ENCODE peak calls at places on chromosomes 6 and 20, in seven cellular contexts. One of them, this sample, is unnamed.

GRCh38 chr20:63087872-63088680 is 81.3 kb upstream of the BHLHE23 start:
- DNase-seq in GM23248: no peak
- DNase-seq in CD8-positive, alpha-beta memory T cell: no peak
- DNase-seq in thoracic aorta: no peak
- DNase-seq in effector memory CD4-positive, alpha-beta T cell: no peak
- DNase-seq in SJSA1: peak; percentile 43
- DNase-seq in heart right ventricle: no peak
- DNase-seq in this sample: no peak

GRCh38 chr6:164039954-164040375 is 625.4 kb downstream of the QKI start:
- DNase-seq in CD8-positive, alpha-beta memory T cell: peak; percentile 2
- DNase-seq in GM23248: no peak
- DNase-seq in effector memory CD4-positive, alpha-beta T cell: no peak
- DNase-seq in heart right ventricle: no peak
- DNase-seq in SJSA1: no peak
- DNase-seq in thoracic aorta: no peak
- DNase-seq in this sample: peak; percentile 38

GRCh38 chr6:83057705-83058321 is 7.8 kb downstream of the UBE3D start:
- DNase-seq in heart right ventricle: peak; percentile 21
- DNase-seq in CD8-positive, alpha-beta memory T cell: no peak
- DNase-seq in effector memory CD4-positive, alpha-beta T cell: no peak
- DNase-seq in SJSA1: peak; percentile 48
- DNase-seq in GM23248: peak; percentile 75
- DNase-seq in thoracic aorta: no peak
- DNase-seq in this sample: no peak

GRCh38 chr20:1827974-1828785 is 67.0 kb upstream of the SIRPA start:
- DNase-seq in effector memory CD4-positive, alpha-beta T cell: no peak
- DNase-seq in SJSA1: no peak
- DNase-seq in thoracic aorta: no peak
- DNase-seq in GM23248: peak; percentile 48
- DNase-seq in CD8-positive, alpha-beta memory T cell: no peak
- DNase-seq in heart right ventricle: peak; percentile 60
- DNase-seq in this sample: no peak

GRCh38 chr6:169847773-169848380 is 96.5 kb downstream of the ERMARD start:
- DNase-seq in SJSA1: no peak
- DNase-seq in GM23248: peak; percentile 37
- DNase-seq in thoracic aorta: no peak
- DNase-seq in CD8-positive, alpha-beta memory T cell: no peak
- DNase-seq in heart right ventricle: no peak
- DNase-seq in effector memory CD4-positive, alpha-beta T cell: no peak
- DNase-seq in this sample: no peak

GRCh38 chr6:71473908-71474307 is 185.3 kb downstream of the OGFRL1 start:
- DNase-seq in GM23248: peak; percentile 93
- DNase-seq in effector memory CD4-positive, alpha-beta T cell: no peak
- DNase-seq in thoracic aorta: peak; percentile 64
- DNase-seq in heart right ventricle: peak; percentile 35
- DNase-seq in CD8-positive, alpha-beta memory T cell: no peak
- DNase-seq in SJSA1: peak; percentile 83
- DNase-seq in this sample: peak; percentile 82

GRCh38 chr6:27096834-27097511 is 150.5 kb upstream of the PRSS16 start:
- DNase-seq in SJSA1: peak; percentile 48
- DNase-seq in CD8-positive, alpha-beta memory T cell: no peak
- DNase-seq in effector memory CD4-positive, alpha-beta T cell: no peak
- DNase-seq in GM23248: peak; percentile 63
- DNase-seq in thoracic aorta: no peak
- DNase-seq in heart right ventricle: no peak
- DNase-seq in this sample: peak; percentile 51

GRCh38 chr20:54585222-54585621 is 109.8 kb downstream of the DOK5 start:
- DNase-seq in effector memory CD4-positive, alpha-beta T cell: no peak
- DNase-seq in thoracic aorta: no peak
- DNase-seq in CD8-positive, alpha-beta memory T cell: no peak
- DNase-seq in heart right ventricle: no peak
- DNase-seq in GM23248: no peak
- DNase-seq in SJSA1: no peak
- DNase-seq in this sample: no peak

GRCh38 chr6:2542858-2543218 is 207.9 kb downstream of the MYLK4 start:
- DNase-seq in effector memory CD4-positive, alpha-beta T cell: peak; percentile 23
- DNase-seq in heart right ventricle: no peak
- DNase-seq in thoracic aorta: no peak
- DNase-seq in SJSA1: peak; percentile 78
- DNase-seq in CD8-positive, alpha-beta memory T cell: peak; percentile 47
- DNase-seq in GM23248: peak; percentile 30
- DNase-seq in this sample: peak; percentile 73

GRCh38 chr20:8875586-8875985 is 193.3 kb upstream of the PLCB4 start:
- DNase-seq in GM23248: peak; percentile 3
- DNase-seq in effector memory CD4-positive, alpha-beta T cell: no peak
- DNase-seq in thoracic aorta: no peak
- DNase-seq in SJSA1: no peak
- DNase-seq in CD8-positive, alpha-beta memory T cell: no peak
- DNase-seq in heart right ventricle: no peak
- DNase-seq in this sample: no peak

GRCh38 chr6:135358251-135358821 is 139.2 kb downstream of the AHI1 start:
- DNase-seq in CD8-positive, alpha-beta memory T cell: no peak
- DNase-seq in heart right ventricle: no peak
- DNase-seq in thoracic aorta: no peak
- DNase-seq in effector memory CD4-positive, alpha-beta T cell: no peak
- DNase-seq in SJSA1: no peak
- DNase-seq in GM23248: peak; percentile 96
- DNase-seq in this sample: no peak

GRCh38 chr6:77173472-77174074 is 289.7 kb downstream of the HTR1B start:
- DNase-seq in CD8-positive, alpha-beta memory T cell: no peak
- DNase-seq in effector memory CD4-positive, alpha-beta T cell: no peak
- DNase-seq in GM23248: peak; percentile 20
- DNase-seq in heart right ventricle: no peak
- DNase-seq in thoracic aorta: no peak
- DNase-seq in SJSA1: no peak
- DNase-seq in this sample: no peak

GRCh38 chr6:136761227-136761922 is 30.9 kb downstream of the MAP3K5 start:
- DNase-seq in SJSA1: no peak
- DNase-seq in heart right ventricle: peak; percentile 38
- DNase-seq in thoracic aorta: no peak
- DNase-seq in CD8-positive, alpha-beta memory T cell: peak; percentile 30
- DNase-seq in GM23248: peak; percentile 25
- DNase-seq in effector memory CD4-positive, alpha-beta T cell: no peak
- DNase-seq in this sample: no peak

GRCh38 chr6:55713411-55713810 is 134.4 kb upstream of the HMGCLL1 start:
- DNase-seq in effector memory CD4-positive, alpha-beta T cell: no peak
- DNase-seq in thoracic aorta: no peak
- DNase-seq in GM23248: peak; percentile 15
- DNase-seq in CD8-positive, alpha-beta memory T cell: no peak
- DNase-seq in SJSA1: no peak
- DNase-seq in heart right ventricle: no peak
- DNase-seq in this sample: no peak

GRCh38 chr6:90139272-90139817 is 157.3 kb downstream of the BACH2 start:
- DNase-seq in GM23248: no peak
- DNase-seq in thoracic aorta: no peak
- DNase-seq in heart right ventricle: no peak
- DNase-seq in effector memory CD4-positive, alpha-beta T cell: no peak
- DNase-seq in SJSA1: no peak
- DNase-seq in CD8-positive, alpha-beta memory T cell: no peak
- DNase-seq in this sample: no peak

GRCh38 chr6:127900935-127901334 is at the start of gene THEMIS:
- DNase-seq in SJSA1: no peak
- DNase-seq in GM23248: no peak
- DNase-seq in effector memory CD4-positive, alpha-beta T cell: no peak
- DNase-seq in heart right ventricle: no peak
- DNase-seq in thoracic aorta: no peak
- DNase-seq in CD8-positive, alpha-beta memory T cell: peak; percentile 65
- DNase-seq in this sample: no peak

GRCh38 chr20:21516861-21517565 is 3.1 kb upstream of the NKX2-2 start:
- DNase-seq in SJSA1: peak; percentile 34
- DNase-seq in heart right ventricle: no peak
- DNase-seq in thoracic aorta: no peak
- DNase-seq in effector memory CD4-positive, alpha-beta T cell: no peak
- DNase-seq in GM23248: no peak
- DNase-seq in CD8-positive, alpha-beta memory T cell: no peak
- DNase-seq in this sample: no peak
- H3K4me3 ChIP-seq in SJSA1: no peak overlapping the region
- H3K4me3 ChIP-seq in heart right ventricle: no peak overlapping the region
- H3K4me3 ChIP-seq in thoracic aorta: peak overlapping the region; percentile 20
- H3K4me3 ChIP-seq in effector memory CD4-positive, alpha-beta T cell: no peak overlapping the region
- H3K4me3 ChIP-seq in GM23248: no peak overlapping the region
- H3K4me3 ChIP-seq in CD8-positive, alpha-beta memory T cell: no peak overlapping the region
- H3K4me3 ChIP-seq in this sample: no peak overlapping the region

DNA sequence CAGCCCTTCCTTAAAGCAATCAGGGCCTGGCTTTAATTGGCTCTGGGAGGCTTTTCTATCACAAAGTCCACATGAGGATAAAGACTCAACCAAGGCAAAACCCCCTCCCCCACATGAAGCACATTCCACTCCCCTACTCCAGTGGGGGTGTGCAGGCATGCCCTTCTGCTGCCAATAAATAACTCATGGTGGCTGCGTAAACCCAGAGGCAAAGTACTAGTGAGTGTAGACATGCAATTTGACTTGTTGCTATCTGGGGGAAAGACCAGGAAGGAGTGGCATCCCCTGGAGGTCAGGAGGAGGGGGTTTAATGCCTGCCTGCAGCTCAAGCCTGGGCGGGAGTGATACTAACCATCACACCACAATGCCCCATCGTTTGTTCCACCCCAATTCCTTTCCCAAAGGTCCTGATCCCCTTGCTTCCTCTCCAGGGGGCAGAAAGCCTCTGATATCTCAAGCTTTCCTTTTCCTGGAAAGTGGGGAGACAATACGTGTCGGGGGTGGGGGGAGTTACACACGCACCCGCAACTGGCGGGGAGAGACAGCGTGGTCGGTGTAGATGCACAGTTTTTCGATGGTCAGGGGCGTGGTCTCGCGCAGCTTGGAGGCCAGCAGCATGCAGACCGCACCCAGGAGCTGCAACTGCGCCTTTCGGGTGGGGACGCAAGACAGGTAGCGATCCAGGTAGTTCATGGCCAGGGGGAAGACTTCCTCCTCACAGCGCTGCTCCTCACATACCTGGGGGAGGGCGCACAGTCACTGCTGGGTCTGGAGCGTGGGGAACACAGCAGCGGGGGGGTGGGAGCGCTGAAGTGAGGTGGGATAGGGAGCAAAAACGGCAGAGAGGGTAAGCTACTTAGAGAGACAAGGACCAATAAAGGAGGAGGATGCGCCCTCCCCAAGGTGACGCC is 1.5 kb downstream of the CCND3 start:
- DNase-seq in GM23248: peak; percentile 56
- DNase-seq in SJSA1: no peak
- DNase-seq in effector memory CD4-positive, alpha-beta T cell: no peak
- DNase-seq in heart right ventricle: no peak
- DNase-seq in thoracic aorta: no peak
- DNase-seq in CD8-positive, alpha-beta memory T cell: no peak
- DNase-seq in this sample: peak; percentile 32
- H3K4me1 ChIP-seq in GM23248: peaks cover 44% of the 10 kb centered on the region
- H3K4me1 ChIP-seq in SJSA1: peaks cover 32% of the 10 kb centered on the region
- H3K4me1 ChIP-seq in effector memory CD4-positive, alpha-beta T cell: peaks cover 62% of the 10 kb centered on the region
- H3K4me1 ChIP-seq in heart right ventricle: peaks cover 62% of the 10 kb centered on the region
- H3K4me1 ChIP-seq in thoracic aorta: peaks cover 31% of the 10 kb centered on the region
- H3K4me1 ChIP-seq in CD8-positive, alpha-beta memory T cell: peaks cover 77% of the 10 kb centered on the region
- H3K4me1 ChIP-seq in this sample: peaks cover 17% of the 10 kb centered on the region

GRCh38 chr6:155881845-155882526 is 426.3 kb upstream of the NOX3 start:
- DNase-seq in effector memory CD4-positive, alpha-beta T cell: no peak
- DNase-seq in CD8-positive, alpha-beta memory T cell: no peak
- DNase-seq in thoracic aorta: no peak
- DNase-seq in GM23248: no peak
- DNase-seq in SJSA1: no peak
- DNase-seq in heart right ventricle: no peak
- DNase-seq in this sample: no peak

GRCh38 chr6:155883741-155884140 is 428.1 kb upstream of the NOX3 start:
- DNase-seq in effector memory CD4-positive, alpha-beta T cell: no peak
- DNase-seq in GM23248: peak; percentile 14
- DNase-seq in SJSA1: peak; percentile 50
- DNase-seq in CD8-positive, alpha-beta memory T cell: no peak
- DNase-seq in thoracic aorta: no peak
- DNase-seq in heart right ventricle: no peak
- DNase-seq in this sample: no peak

GRCh38 chr6:155883334-155883731 is 427.7 kb upstream of the NOX3 start:
- DNase-seq in SJSA1: no peak
- DNase-seq in effector memory CD4-positive, alpha-beta T cell: no peak
- DNase-seq in thoracic aorta: no peak
- DNase-seq in CD8-positive, alpha-beta memory T cell: no peak
- DNase-seq in GM23248: no peak
- DNase-seq in heart right ventricle: no peak
- DNase-seq in this sample: no peak

GRCh38 chr6:155882527-155883333 is 427.1 kb upstream of the NOX3 start:
- DNase-seq in GM23248: peak; percentile 9
- DNase-seq in effector memory CD4-positive, alpha-beta T cell: no peak
- DNase-seq in SJSA1: no peak
- DNase-seq in thoracic aorta: no peak
- DNase-seq in heart right ventricle: no peak
- DNase-seq in CD8-positive, alpha-beta memory T cell: no peak
- DNase-seq in this sample: no peak

DNA sequence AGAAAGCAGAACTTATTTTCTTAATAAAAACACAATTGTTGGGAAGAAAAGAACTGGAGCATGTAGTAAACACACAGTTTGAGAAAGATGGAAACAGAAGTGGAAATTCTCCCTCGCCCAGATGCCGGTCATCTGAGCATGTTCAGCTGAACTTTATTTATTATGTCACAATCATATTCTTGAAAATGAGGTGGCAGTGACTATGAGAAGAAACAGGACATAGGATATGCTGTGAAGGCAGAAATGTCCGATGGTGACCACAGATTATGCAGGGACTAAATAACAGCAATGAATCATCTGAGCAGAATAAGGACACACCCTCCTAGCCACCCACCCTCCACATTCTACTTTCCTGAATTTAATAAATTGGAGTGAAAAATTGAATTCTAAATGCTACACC is 425.3 kb upstream of the NOX3 start:
- DNase-seq in heart right ventricle: no peak
- DNase-seq in GM23248: peak; percentile 54
- DNase-seq in thoracic aorta: no peak
- DNase-seq in SJSA1: peak; percentile 48
- DNase-seq in effector memory CD4-positive, alpha-beta T cell: no peak
- DNase-seq in CD8-positive, alpha-beta memory T cell: no peak
- DNase-seq in this sample: no peak
- H3K4me3 ChIP-seq in heart right ventricle: no peak overlapping the region
- H3K4me3 ChIP-seq in GM23248: no peak overlapping the region
- H3K4me3 ChIP-seq in thoracic aorta: no peak overlapping the region
- H3K4me3 ChIP-seq in SJSA1: no peak overlapping the region
- H3K4me3 ChIP-seq in effector memory CD4-positive, alpha-beta T cell: no peak overlapping the region
- H3K4me3 ChIP-seq in CD8-positive, alpha-beta memory T cell: no peak overlapping the region
- H3K4me3 ChIP-seq in this sample: no peak overlapping the region

GRCh38 chr6:43950206-43950605 is 177.0 kb downstream of the MRPL14 start:
- DNase-seq in effector memory CD4-positive, alpha-beta T cell: no peak
- DNase-seq in heart right ventricle: no peak
- DNase-seq in GM23248: no peak
- DNase-seq in SJSA1: peak; percentile 28
- DNase-seq in thoracic aorta: no peak
- DNase-seq in CD8-positive, alpha-beta memory T cell: no peak
- DNase-seq in this sample: no peak

GRCh38 chr6:43950731-43951062 is 176.6 kb downstream of the MRPL14 start:
- DNase-seq in heart right ventricle: no peak
- DNase-seq in GM23248: no peak
- DNase-seq in thoracic aorta: no peak
- DNase-seq in CD8-positive, alpha-beta memory T cell: no peak
- DNase-seq in effector memory CD4-positive, alpha-beta T cell: no peak
- DNase-seq in SJSA1: peak; percentile 30
- DNase-seq in this sample: no peak

GRCh38 chr6:43952746-43953145 is 174.5 kb downstream of the MRPL14 start:
- DNase-seq in GM23248: no peak
- DNase-seq in heart right ventricle: no peak
- DNase-seq in effector memory CD4-positive, alpha-beta T cell: no peak
- DNase-seq in CD8-positive, alpha-beta memory T cell: no peak
- DNase-seq in SJSA1: peak; percentile 54
- DNase-seq in thoracic aorta: no peak
- DNase-seq in this sample: no peak

GRCh38 chr6:43951756-43952675 is 175.2 kb downstream of the MRPL14 start:
- DNase-seq in heart right ventricle: no peak
- DNase-seq in SJSA1: peak; percentile 79
- DNase-seq in effector memory CD4-positive, alpha-beta T cell: no peak
- DNase-seq in thoracic aorta: no peak
- DNase-seq in GM23248: peak; percentile 32
- DNase-seq in CD8-positive, alpha-beta memory T cell: no peak
- DNase-seq in this sample: no peak

GRCh38 chr6:43951063-43951755 is 176.0 kb downstream of the MRPL14 start:
- DNase-seq in SJSA1: peak; percentile 75
- DNase-seq in GM23248: peak; percentile 45
- DNase-seq in CD8-positive, alpha-beta memory T cell: no peak
- DNase-seq in heart right ventricle: peak; percentile 45
- DNase-seq in thoracic aorta: no peak
- DNase-seq in effector memory CD4-positive, alpha-beta T cell: no peak
- DNase-seq in this sample: peak; percentile 60
- H3K4me1 ChIP-seq in SJSA1: peaks cover 61% of the 10 kb centered on the region
- H3K4me1 ChIP-seq in GM23248: peaks cover 6% of the 10 kb centered on the region
- H3K4me1 ChIP-seq in CD8-positive, alpha-beta memory T cell: no peaks in the 10 kb centered on the region
- H3K4me1 ChIP-seq in heart right ventricle: peaks cover 10% of the 10 kb centered on the region
- H3K4me1 ChIP-seq in thoracic aorta: no peaks in the 10 kb centered on the region
- H3K4me1 ChIP-seq in effector memory CD4-positive, alpha-beta T cell: no peaks in the 10 kb centered on the region
- H3K4me1 ChIP-seq in this sample: no peaks in the 10 kb centered on the region

This sample was measured in lung.